ENCODE peak calls at places on chromosomes 11 and 22, in five cellular contexts. P is IMR-90, L is ascending aorta, H is endodermal cell, T is type B pancreatic cell. V is an unnamed sample.

GRCh38 chr11:35632301-35632700 is 14.0 kb downstream of the FJX1 start:
- DNase-seq in T (no peak), P (peak), H (no peak), L (no peak), V (no peak)

GRCh38 chr11:17719940-17720795 is 797 bp downstream of the MYOD1 start:
- DNase-seq in L (no peak), P (no peak), T (no peak), H (peak), V (no peak)

GRCh38 chr11:14645247-14645912 is 1.8 kb downstream of the PDE3B start:
- DNase-seq in T (no peak), P (peak), H (no peak), L (no peak), V (no peak)

GRCh38 chr11:62909107-62909894 is 11.9 kb downstream of the CHRM1 start:
- DNase-seq in L (no peak), P (peak), H (peak), T (no peak), V (no peak)

GRCh38 chr22:19598054-19598855 is 74.0 kb upstream of the CLDN5 start:
- DNase-seq in L (no peak), T (no peak), P (no peak), H (no peak), V (peak)

GRCh38 chr11:12598330-12599256 is 75.6 kb upstream of the TEAD1 start:
- DNase-seq in P (peak), L (no peak), T (no peak), H (no peak), V (no peak)

GRCh38 chr11:126216526-126217305 is 5.1 kb downstream of the FAM118B start:
- DNase-seq in T (no peak), H (no peak), P (no peak), L (no peak), V (no peak)

GRCh38 chr11:72685560-72686480 is 11.6 kb upstream of the PDE2A start:
- DNase-seq in P (peak), T (no peak), H (peak), L (no peak), V (no peak)

GRCh38 chr11:117649656-117650055 is 147.4 kb downstream of the DSCAML1 start:
- DNase-seq in T (no peak), L (no peak), H (no peak), P (no peak), V (no peak)
- TF ChIP-seq CTCF in T (no peak), L (no peak), H (no peak), P (no peak), V (no peak)

GRCh38 chr11:104256525-104256924 is 92.6 kb upstream of the PDGFD start:
- DNase-seq in P (peak), T (no peak), L (no peak), H (no peak), V (no peak)
- TF ChIP-seq CTCF in P (peak), T (peak), L (no peak), H (peak), V (peak)

GRCh38 chr22:46696614-46697013 is 41.4 kb downstream of the CERK start:
- DNase-seq in P (no peak), L (no peak), T (no peak), H (no peak), V (peak)

GRCh38 chr22:46696225-46696518 is 41.9 kb downstream of the CERK start:
- DNase-seq in T (no peak), P (no peak), L (no peak), H (no peak), V (peak)

GRCh38 chr22:46694423-46695170 is 43.5 kb downstream of the CERK start:
- DNase-seq in T (no peak), H (no peak), L (no peak), P (no peak), V (peak)

GRCh38 chr22:46693634-46694422 is 44.2 kb downstream of the CERK start:
- DNase-seq in L (no peak), P (no peak), H (no peak), T (no peak), V (peak)

GRCh38 chr22:46695346-46696224 is 42.5 kb downstream of the CERK start:
- DNase-seq in T (no peak), L (no peak), H (no peak), P (no peak), V (peak)
- TF ChIP-seq CTCF in T (no peak), L (no peak), H (no peak), P (no peak), V (no peak)

GRCh38 chr11:75339685-75340409 is 11.6 kb downstream of the ARRB1 start:
- DNase-seq in L (no peak), H (peak), P (no peak), T (no peak), V (no peak)
- TF ChIP-seq CTCF in L (no peak), H (peak), P (peak), T (peak), V (peak)

GRCh38 chr11:38019072-38019775 is 1421.2 kb upstream of the RAG2 start:
- DNase-seq in P (no peak), H (peak), L (no peak), T (no peak), V (peak)
- TF ChIP-seq CTCF in P (no peak), H (peak), L (no peak), T (no peak), V (peak)

V was measured in chondrocyte.